ENCODE peak calls at places on chromosomes 5 and 9, in five cellular contexts. One of them, this sample, is unnamed.

GRCh38 chr5:178318382-178318781 is 85.8 kb upstream of the PHYKPL start:
- DNase-seq in HEK293T: no peak
- DNase-seq in HepG2: no peak
- DNase-seq in GM12878: no peak
- DNase-seq in H1: no peak
- DNase-seq in this sample: no peak

GRCh38 chr9:708182-708555 is 133.3 kb upstream of the DMRT1 start:
- DNase-seq in HEK293T: no peak
- DNase-seq in HepG2: no peak
- DNase-seq in GM12878: no peak
- DNase-seq in H1: no peak
- DNase-seq in this sample: no peak

GRCh38 chr5:174309131-174309845 is 263.8 kb downstream of the NSG2 start:
- DNase-seq in HEK293T: no peak
- DNase-seq in HepG2: no peak
- DNase-seq in GM12878: no peak
- DNase-seq in H1: no peak
- DNase-seq in this sample: no peak

GRCh38 chr9:119004618-119004990 is 364.6 kb downstream of the BRINP1 start:
- DNase-seq in HEK293T: no peak
- DNase-seq in HepG2: peak
- DNase-seq in GM12878: no peak
- DNase-seq in H1: no peak
- DNase-seq in this sample: no peak

GRCh38 chr5:42912184-42912766 is 100.6 kb upstream of the SELENOP start:
- DNase-seq in HEK293T: no peak
- DNase-seq in HepG2: peak
- DNase-seq in GM12878: no peak
- DNase-seq in H1: no peak
- DNase-seq in this sample: no peak

GRCh38 chr5:68369436-68370125 is 154.0 kb downstream of the PIK3R1 start:
- DNase-seq in HEK293T: no peak
- DNase-seq in HepG2: no peak
- DNase-seq in GM12878: peak
- DNase-seq in H1: no peak
- DNase-seq in this sample: no peak

GRCh38 chr9:99489043-99489378 is 266.9 kb downstream of the SEC61B start:
- DNase-seq in HEK293T: no peak
- DNase-seq in HepG2: no peak
- DNase-seq in GM12878: no peak
- DNase-seq in H1: no peak
- DNase-seq in this sample: no peak

GRCh38 chr9:130531670-130532069 is 47.7 kb upstream of the FUBP3 start:
- DNase-seq in HEK293T: no peak
- DNase-seq in HepG2: no peak
- DNase-seq in GM12878: no peak
- DNase-seq in H1: no peak
- DNase-seq in this sample: no peak

GRCh38 chr9:94801242-94801641 is 74.7 kb downstream of the AOPEP start:
- DNase-seq in HEK293T: no peak
- DNase-seq in HepG2: no peak
- DNase-seq in GM12878: no peak
- DNase-seq in H1: no peak
- DNase-seq in this sample: no peak

GRCh38 chr9:72856985-72857631 is 95.7 kb downstream of the ALDH1A1 start:
- DNase-seq in HEK293T: peak
- DNase-seq in HepG2: peak
- DNase-seq in GM12878: no peak
- DNase-seq in H1: no peak
- DNase-seq in this sample: peak

GRCh38 chr5:102583663-102584062 is 84.9 kb upstream of the SLCO6A1 start:
- DNase-seq in HEK293T: peak
- DNase-seq in HepG2: no peak
- DNase-seq in GM12878: no peak
- DNase-seq in H1: no peak
- DNase-seq in this sample: no peak

GRCh38 chr5:53871772-53872171 is 311.3 kb downstream of the NDUFS4 start:
- DNase-seq in HEK293T: no peak
- DNase-seq in HepG2: no peak
- DNase-seq in GM12878: no peak
- DNase-seq in H1: no peak
- DNase-seq in this sample: no peak

GRCh38 chr5:151648089-151648488 is 38.6 kb downstream of the SPARC start:
- DNase-seq in HEK293T: no peak
- DNase-seq in HepG2: no peak
- DNase-seq in GM12878: no peak
- DNase-seq in H1: no peak
- DNase-seq in this sample: no peak

GRCh38 chr9:107557236-107557990 is 67.8 kb upstream of the KLF4 start:
- DNase-seq in HEK293T: no peak
- DNase-seq in HepG2: no peak
- DNase-seq in GM12878: no peak
- DNase-seq in H1: no peak
- DNase-seq in this sample: no peak

GRCh38 chr5:157665467-157666085 is 5.8 kb upstream of the C5orf52 start:
- DNase-seq in HEK293T: no peak
- DNase-seq in HepG2: peak
- DNase-seq in GM12878: no peak
- DNase-seq in H1: no peak
- DNase-seq in this sample: no peak

GRCh38 chr9:72065076-72065475 is 4.7 kb upstream of the C9orf57 start:
- DNase-seq in HEK293T: no peak
- DNase-seq in HepG2: no peak
- DNase-seq in GM12878: no peak
- DNase-seq in H1: no peak
- DNase-seq in this sample: no peak

GRCh38 chr9:127340721-127341120 is 56.2 kb upstream of the SLC2A8 start:
- DNase-seq in HEK293T: no peak
- DNase-seq in HepG2: no peak
- DNase-seq in GM12878: no peak
- DNase-seq in H1: no peak
- DNase-seq in this sample: no peak

GRCh38 chr9:107007361-107007760 is 144.4 kb downstream of the ZNF462 start:
- DNase-seq in HEK293T: no peak
- DNase-seq in HepG2: no peak
- DNase-seq in GM12878: no peak
- DNase-seq in H1: no peak
- DNase-seq in this sample: no peak

GRCh38 chr9:91302831-91303230 is 58.9 kb downstream of the AUH start:
- DNase-seq in HEK293T: no peak
- DNase-seq in HepG2: peak
- DNase-seq in GM12878: no peak
- DNase-seq in H1: no peak
- DNase-seq in this sample: no peak

GRCh38 chr5:142222881-142223558 is 101.8 kb downstream of the SPRY4 start:
- DNase-seq in HEK293T: no peak
- DNase-seq in HepG2: no peak
- DNase-seq in GM12878: peak
- DNase-seq in H1: no peak
- DNase-seq in this sample: no peak

GRCh38 chr5:3853366-3853765 is 257.7 kb downstream of the IRX1 start:
- DNase-seq in HEK293T: no peak
- DNase-seq in HepG2: no peak
- DNase-seq in GM12878: no peak
- DNase-seq in H1: no peak
- DNase-seq in this sample: no peak

GRCh38 chr5:53303105-53303504 is 177.3 kb upstream of the FST start:
- DNase-seq in HEK293T: no peak
- DNase-seq in HepG2: no peak
- DNase-seq in GM12878: no peak
- DNase-seq in H1: no peak
- DNase-seq in this sample: no peak

GRCh38 chr9:1939926-1940368 is 75.2 kb upstream of the SMARCA2 start:
- DNase-seq in HEK293T: peak
- DNase-seq in HepG2: peak
- DNase-seq in GM12878: peak
- DNase-seq in H1: no peak
- DNase-seq in this sample: peak

GRCh38 chr5:119070578-119070827 is 384 bp upstream of the DMXL1 start:
- DNase-seq in HEK293T: peak
- DNase-seq in HepG2: no peak
- DNase-seq in GM12878: no peak
- DNase-seq in H1: no peak
- DNase-seq in this sample: peak

GRCh38 chr5:81297531-81297930 is 3.9 kb upstream of the ZCCHC9 start:
- DNase-seq in HEK293T: no peak
- DNase-seq in HepG2: no peak
- DNase-seq in GM12878: no peak
- DNase-seq in H1: no peak
- DNase-seq in this sample: no peak

GRCh38 chr5:1641560-1642166 is 117.9 kb upstream of the LPCAT1 start:
- DNase-seq in HEK293T: peak
- DNase-seq in HepG2: peak
- DNase-seq in GM12878: peak
- DNase-seq in H1: peak
- DNase-seq in this sample: peak

GRCh38 chr9:27933210-27934062 is 360.2 kb upstream of the C9orf72 start:
- DNase-seq in HEK293T: no peak
- DNase-seq in HepG2: no peak
- DNase-seq in GM12878: no peak
- DNase-seq in H1: no peak
- DNase-seq in this sample: no peak
- TF ChIP-seq SUZ12 in HEK293T: no peak
- TF ChIP-seq SUZ12 in HepG2: no peak
- TF ChIP-seq SUZ12 in GM12878: no peak
- TF ChIP-seq SUZ12 in H1: no peak
- TF ChIP-seq SUZ12 in this sample: no peak

GRCh38 chr9:137088121-137088520 is 1.3 kb downstream of the MAN1B1 start:
- DNase-seq in HEK293T: no peak
- DNase-seq in HepG2: no peak
- DNase-seq in GM12878: no peak
- DNase-seq in H1: no peak
- DNase-seq in this sample: no peak
- TF ChIP-seq SUZ12 in HEK293T: no peak
- TF ChIP-seq SUZ12 in HepG2: no peak
- TF ChIP-seq SUZ12 in GM12878: no peak
- TF ChIP-seq SUZ12 in H1: no peak
- TF ChIP-seq SUZ12 in this sample: no peak

DNA sequence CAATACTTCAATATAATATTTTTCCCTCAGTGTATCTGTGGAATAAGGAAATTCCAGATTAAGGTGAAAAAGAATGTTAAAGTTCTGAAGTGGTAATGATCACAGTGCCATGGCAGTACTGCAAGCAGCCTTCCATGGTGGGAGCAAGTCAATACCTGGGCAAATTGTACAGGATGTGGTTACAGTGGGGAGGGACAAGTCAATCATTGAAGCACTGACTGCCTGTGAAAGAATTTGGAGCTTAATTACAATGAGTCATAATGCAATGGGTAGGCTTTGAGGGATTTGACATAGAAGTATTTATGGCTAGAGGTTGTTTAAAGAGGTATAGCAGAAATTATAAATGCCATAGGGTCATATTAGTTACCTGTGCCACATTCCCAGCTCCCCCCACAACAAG is 786.5 kb upstream of the ACO1 start:
- DNase-seq in HEK293T: no peak
- DNase-seq in HepG2: peak
- DNase-seq in GM12878: no peak
- DNase-seq in H1: no peak
- DNase-seq in this sample: no peak
- TF ChIP-seq SUZ12 in HEK293T: no peak
- TF ChIP-seq SUZ12 in HepG2: no peak
- TF ChIP-seq SUZ12 in GM12878: no peak
- TF ChIP-seq SUZ12 in H1: no peak
- TF ChIP-seq SUZ12 in this sample: no peak

GRCh38 chr9:124861342-124862229 is at the start of the genes ARPC5L and RPL35:
- DNase-seq in HEK293T: peak
- DNase-seq in HepG2: peak
- DNase-seq in GM12878: peak
- DNase-seq in H1: no peak
- DNase-seq in this sample: peak
- TF ChIP-seq SUZ12 in HEK293T: no peak
- TF ChIP-seq SUZ12 in HepG2: no peak
- TF ChIP-seq SUZ12 in GM12878: no peak
- TF ChIP-seq SUZ12 in H1: no peak
- TF ChIP-seq SUZ12 in this sample: no peak

GRCh38 chr9:83992407-83992806 is 11.8 kb downstream of the RMI1 start:
- DNase-seq in HEK293T: no peak
- DNase-seq in HepG2: peak
- DNase-seq in GM12878: no peak
- DNase-seq in H1: no peak
- DNase-seq in this sample: no peak
- TF ChIP-seq SUZ12 in HEK293T: no peak
- TF ChIP-seq SUZ12 in HepG2: no peak
- TF ChIP-seq SUZ12 in GM12878: no peak
- TF ChIP-seq SUZ12 in H1: no peak
- TF ChIP-seq SUZ12 in this sample: no peak

DNA sequence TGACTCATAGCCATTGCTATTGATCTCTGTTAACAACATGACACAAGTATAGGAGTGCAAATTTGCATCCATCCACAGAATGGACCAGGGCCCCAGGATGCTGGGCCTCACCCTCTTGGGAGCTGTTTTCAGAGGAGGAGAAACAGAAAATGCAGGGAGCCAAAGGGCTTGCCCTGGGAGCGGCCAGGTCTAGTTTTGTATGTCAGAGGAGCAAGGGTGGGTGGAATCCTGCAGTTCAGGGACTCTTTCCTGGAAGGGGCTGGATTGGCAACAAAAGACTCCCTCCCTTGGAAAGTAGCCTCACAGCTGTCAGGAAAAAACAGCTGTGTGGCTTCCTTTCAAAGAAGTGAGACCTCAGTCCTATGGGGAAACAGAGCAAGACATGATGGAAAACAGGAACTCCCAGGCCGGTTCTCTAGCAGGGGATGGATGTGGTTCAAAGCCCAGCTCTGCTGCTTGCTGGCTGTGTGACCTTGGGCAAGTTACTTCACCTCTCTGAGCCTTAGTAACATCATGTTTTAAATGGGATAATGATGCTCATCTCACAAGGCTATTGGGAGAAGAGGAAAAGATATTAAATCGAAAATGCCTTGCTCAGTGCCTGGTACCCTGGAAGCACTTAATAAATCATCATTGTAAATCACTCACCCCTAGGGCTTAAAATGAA is 50.5 kb upstream of the SH3PXD2B start:
- DNase-seq in HEK293T: no peak
- DNase-seq in HepG2: no peak
- DNase-seq in GM12878: no peak
- DNase-seq in H1: no peak
- DNase-seq in this sample: no peak
- TF ChIP-seq SUZ12 in HEK293T: no peak
- TF ChIP-seq SUZ12 in HepG2: no peak
- TF ChIP-seq SUZ12 in GM12878: no peak
- TF ChIP-seq SUZ12 in H1: no peak
- TF ChIP-seq SUZ12 in this sample: no peak

GRCh38 chr9:14908221-14909206 is 1.7 kb downstream of the FREM1 start:
- DNase-seq in HEK293T: no peak
- DNase-seq in HepG2: peak
- DNase-seq in GM12878: peak
- DNase-seq in H1: no peak
- DNase-seq in this sample: no peak
- TF ChIP-seq SUZ12 in HEK293T: no peak
- TF ChIP-seq SUZ12 in HepG2: no peak
- TF ChIP-seq SUZ12 in GM12878: no peak
- TF ChIP-seq SUZ12 in H1: no peak
- TF ChIP-seq SUZ12 in this sample: no peak